ENCODE peak calls at places on chromosomes 2 and 18, in six cellular contexts. O is A549, K is left ventricle myocardium inferior, Z is cardiac muscle cell, C is OCI-LY7, J is transverse colon. D is an unnamed sample.

GRCh38 chr2:53095664-53096063 is 671.9 kb upstream of the CHAC2 start:
- DNase-seq in Z (no peak), O (no peak), J (no peak), K (no peak), C (no peak), D (no peak)

GRCh38 chr2:154133823-154134222 is 262.1 kb downstream of the GALNT13 start:
- DNase-seq in K (no peak), O (no peak), Z (peak), C (no peak), J (no peak), D (no peak)

GRCh38 chr2:177693658-177694334 is 301.2 kb downstream of the AGPS start:
- DNase-seq in Z (peak), J (no peak), O (no peak), K (no peak), C (no peak), D (no peak)

GRCh38 chr2:205682239-205683021 is at the start of gene NRP2:
- DNase-seq in K (peak), Z (peak), J (peak), C (peak), O (peak), D (peak)

GRCh38 chr2:63981702-63982103 is 37.5 kb downstream of the VPS54 start:
- DNase-seq in Z (no peak), J (no peak), K (no peak), O (no peak), C (no peak), D (no peak)

GRCh38 chr2:212227755-212228154 is 310.8 kb downstream of the ERBB4 start:
- DNase-seq in K (no peak), J (no peak), C (no peak), Z (peak), O (no peak), D (peak)

GRCh38 chr2:214774108-214774507 is 35.4 kb downstream of the BARD1 start:
- DNase-seq in K (no peak), J (no peak), C (no peak), Z (no peak), O (no peak), D (no peak)

GRCh38 chr2:160516547-160517365 is 23.1 kb upstream of the RBMS1 start:
- DNase-seq in O (no peak), C (no peak), J (no peak), K (no peak), Z (peak), D (no peak)

GRCh38 chr18:55738483-55739114 is 150.6 kb upstream of the TCF4 start:
- DNase-seq in J (no peak), O (no peak), Z (peak), C (no peak), K (no peak), D (no peak)

GRCh38 chr2:186726938-186727337 is 33.1 kb downstream of the FAM171B start:
- DNase-seq in C (no peak), K (no peak), O (no peak), Z (no peak), J (no peak), D (no peak)

GRCh38 chr2:179106342-179107178 is 56.6 kb upstream of the CCDC141 start:
- DNase-seq in C (no peak), K (no peak), Z (peak), J (no peak), O (peak), D (peak)

GRCh38 chr2:181642071-181642470 is 14.8 kb downstream of the CERKL start:
- DNase-seq in Z (no peak), J (no peak), C (no peak), O (no peak), K (no peak), D (no peak)

GRCh38 chr2:109380502-109381326 is 233.1 kb downstream of the SEPTIN10 start:
- DNase-seq in K (no peak), J (peak), O (no peak), Z (no peak), C (no peak), D (no peak)

GRCh38 chr2:219027511-219028055 is 13.7 kb downstream of the CFAP65 start:
- DNase-seq in J (no peak), O (no peak), Z (no peak), K (no peak), C (no peak), D (no peak)

GRCh38 chr2:45570671-45571334 is 40.3 kb downstream of the SRBD1 start:
- DNase-seq in C (no peak), O (no peak), J (no peak), Z (peak), K (no peak), D (no peak)

GRCh38 chr18:74506405-74507119 is 10.4 kb downstream of the CNDP2 start:
- DNase-seq in K (no peak), O (no peak), C (no peak), J (no peak), Z (peak), D (no peak)

GRCh38 chr2:134420256-134420655 is 166.4 kb downstream of the MGAT5 start:
- DNase-seq in O (no peak), J (no peak), K (no peak), C (no peak), Z (no peak), D (no peak)

GRCh38 chr18:64017870-64018269 is 48.0 kb downstream of the SERPINB8 start:
- DNase-seq in C (peak), O (peak), J (no peak), K (no peak), Z (peak), D (peak)

GRCh38 chr18:13874558-13874957 is 40.8 kb downstream of the MC2R start:
- DNase-seq in K (no peak), O (no peak), C (no peak), J (no peak), Z (no peak), D (no peak)

GRCh38 chr2:233424028-233424951 is 70.0 kb downstream of the DGKD start:
- DNase-seq in J (peak), O (no peak), Z (peak), C (no peak), K (peak), D (no peak)

GRCh38 chr2:172680595-172681176 is 55.0 kb upstream of the RAPGEF4 start:
- DNase-seq in Z (peak), C (no peak), K (no peak), O (no peak), J (no peak), D (peak)

GRCh38 chr2:9053534-9053931 is 50.0 kb upstream of the MBOAT2 start:
- DNase-seq in C (no peak), Z (peak), K (no peak), J (no peak), O (no peak), D (no peak)

GRCh38 chr2:108377815-108378630 is at the start of gene SULT1C4:
- DNase-seq in J (peak), C (no peak), O (no peak), Z (peak), K (peak), D (no peak)

GRCh38 chr2:149058936-149059335 is 20.4 kb downstream of the LYPD6B start:
- DNase-seq in C (no peak), O (no peak), K (no peak), J (no peak), Z (no peak), D (no peak)

GRCh38 chr2:141724426-141724825 is 406.4 kb downstream of the LRP1B start:
- DNase-seq in O (no peak), J (no peak), K (no peak), C (no peak), Z (no peak), D (no peak)

GRCh38 chr18:67875936-67876335 is 359.4 kb upstream of the DSEL start:
- DNase-seq in C (no peak), Z (no peak), K (no peak), O (no peak), J (no peak), D (no peak)

GRCh38 chr2:62382122-62382521 is 123.9 kb downstream of the TMEM17 start:
- DNase-seq in K (no peak), C (no peak), J (no peak), Z (no peak), O (no peak), D (peak)

GRCh38 chr2:88545118-88545517 is 82.1 kb downstream of the EIF2AK3 start:
- DNase-seq in K (no peak), O (peak), J (no peak), C (peak), Z (peak), D (no peak)

GRCh38 chr2:203327582-203327917 is 644 bp upstream of the ABI2 start:
- DNase-seq in K (no peak), J (no peak), Z (no peak), C (no peak), O (peak), D (no peak)
- H3K4me3 ChIP-seq in K (peak), J (peak), Z (peak), C (peak), O (peak), D (peak)

DNA sequence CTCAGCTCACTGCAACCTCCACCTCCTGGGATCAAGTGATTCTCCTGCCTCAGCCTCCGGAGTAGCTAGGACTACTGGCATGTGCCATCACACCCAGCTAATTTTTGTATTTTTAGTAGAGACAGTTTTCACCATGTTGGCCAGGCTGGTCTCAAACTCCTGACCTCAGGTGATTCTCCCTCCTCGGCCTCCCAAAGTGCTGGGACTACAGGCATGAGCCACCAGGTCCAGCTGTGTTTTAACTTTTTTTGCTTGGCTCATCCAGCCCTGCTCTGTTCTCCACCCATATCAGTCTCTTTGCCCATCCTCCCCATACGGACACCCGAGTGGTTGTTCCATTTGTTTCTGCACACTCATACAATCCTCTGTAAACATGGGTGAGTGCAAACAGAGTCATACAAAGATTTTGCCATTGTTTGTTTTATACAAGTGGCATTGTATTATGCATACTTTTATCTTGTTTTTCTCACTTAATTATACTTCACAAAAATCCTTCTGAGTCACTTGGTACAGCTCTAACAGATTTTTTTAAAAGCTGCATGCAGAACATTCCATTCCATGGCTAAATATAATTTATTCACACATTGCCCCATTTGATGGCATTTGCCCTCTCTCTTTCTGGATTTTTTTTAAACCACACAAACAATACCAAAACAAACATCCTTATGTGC is 5.3 kb downstream of the APOB start:
- DNase-seq in J (no peak), K (no peak), C (no peak), O (no peak), Z (peak), D (no peak)
- H3K4me3 ChIP-seq in J (no peak), K (no peak), C (no peak), O (no peak), Z (no peak), D (no peak)

DNA sequence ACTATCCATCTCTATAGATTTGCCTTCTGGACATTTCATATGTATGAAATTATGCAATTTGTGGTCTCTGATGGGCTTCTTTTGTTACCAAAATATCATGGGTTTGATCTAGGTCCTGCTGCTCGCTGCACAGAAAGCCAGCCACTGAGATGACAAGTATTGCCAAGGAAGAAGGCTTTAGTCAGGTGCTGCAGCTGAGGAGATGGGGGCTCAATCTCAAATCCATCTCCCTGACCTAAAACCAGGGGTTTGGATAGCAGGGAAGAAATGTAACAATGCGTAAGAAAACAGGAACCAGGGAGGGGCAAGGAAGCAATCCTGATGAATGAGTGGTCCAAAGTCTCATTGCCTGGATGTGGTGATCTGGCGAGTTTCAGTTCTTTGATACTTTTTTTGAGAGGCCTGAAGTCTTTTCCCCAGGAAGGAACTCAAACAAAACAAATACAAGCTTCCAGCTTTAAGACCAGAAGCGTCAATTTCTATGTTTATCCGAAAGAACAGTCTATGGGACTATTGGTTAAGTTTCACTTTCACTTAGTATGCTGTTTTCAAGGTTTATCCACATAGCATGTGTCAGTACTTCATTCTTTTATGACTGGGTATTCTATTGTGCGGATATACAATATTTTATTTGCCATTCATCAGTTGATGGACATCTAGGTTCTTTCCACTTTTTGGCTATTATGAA is 3.4 kb upstream of the CKAP2L start:
- DNase-seq in O (no peak), K (no peak), J (no peak), C (no peak), Z (no peak), D (no peak)
- H3K4me3 ChIP-seq in O (no peak), K (peak), J (no peak), C (no peak), Z (no peak), D (no peak)

GRCh38 chr2:74199871-74200305 is 1.5 kb downstream of the MTHFD2 start:
- DNase-seq in J (no peak), K (no peak), Z (peak), C (peak), O (no peak), D (no peak)
- H3K4me3 ChIP-seq in J (no peak), K (peak), Z (peak), C (peak), O (peak), D (peak)

DNA sequence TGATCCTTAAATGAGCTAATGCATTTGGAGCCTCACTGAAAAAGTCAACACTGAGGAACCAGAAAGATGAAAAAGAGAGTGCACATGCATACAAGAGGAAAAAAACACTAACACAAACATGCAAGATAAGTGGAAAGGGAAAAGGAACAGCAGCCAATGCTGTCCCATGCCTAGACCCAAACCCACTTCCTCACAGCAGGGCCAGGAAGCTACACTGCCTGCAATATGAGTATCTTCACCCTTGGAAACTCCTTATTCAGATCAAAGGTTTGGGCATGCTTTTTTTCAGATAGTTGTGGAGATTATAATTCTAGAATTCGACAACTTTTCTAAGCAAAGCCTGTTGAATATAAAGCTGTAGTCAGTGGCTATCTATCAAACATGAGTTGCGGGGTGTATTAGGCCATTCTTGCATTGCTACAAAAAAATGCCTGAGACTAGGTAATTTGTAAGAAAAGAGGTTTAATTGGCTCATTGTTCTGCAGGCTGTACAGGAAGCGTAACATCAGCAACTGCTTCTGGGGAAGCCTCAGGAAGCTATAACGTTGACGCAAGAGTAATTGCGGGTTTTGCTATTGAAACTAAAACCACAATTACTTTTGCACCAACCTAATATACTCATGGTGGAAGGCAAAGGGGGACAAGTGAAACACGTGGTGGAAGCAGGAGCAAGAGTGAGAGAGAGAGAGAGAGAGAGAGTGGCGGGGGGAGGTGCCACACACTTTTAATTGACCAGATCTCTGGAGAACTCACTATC is 138.2 kb downstream of the MBD2 start:
- DNase-seq in J (no peak), O (no peak), K (no peak), Z (no peak), C (no peak), D (no peak)
- H3K4me3 ChIP-seq in J (no peak), O (no peak), K (no peak), Z (no peak), C (no peak), D (no peak)

GRCh38 chr2:217944366-217944765 is 58.4 kb downstream of the TNS1 start:
- DNase-seq in C (no peak), J (no peak), O (no peak), K (no peak), Z (no peak), D (no peak)
- H3K4me3 ChIP-seq in C (no peak), J (peak), O (no peak), K (peak), Z (no peak), D (no peak)